ENCODE peak calls at places on chromosomes 3 and 15, in six cellular contexts. One of them, this sample, is unnamed.

GRCh38 chr3:196645917-196646735 is 6.6 kb downstream of the NRROS start:
- DNase-seq in GM23248: no peak
- DNase-seq in HT-29: no peak
- DNase-seq in mucosa of descending colon: no peak
- DNase-seq in A172: no peak
- DNase-seq in activated CD4-positive, alpha-beta T cell treated with anti-CD3 and anti-CD28 coated beads, Interleukin-2, amount 50 U/mL, for 24 hours: no peak
- DNase-seq in this sample: no peak

GRCh38 chr3:186746008-186746407 is 28.8 kb downstream of the KNG1 start:
- DNase-seq in GM23248: peak
- DNase-seq in activated CD4-positive, alpha-beta T cell treated with anti-CD3 and anti-CD28 coated beads, Interleukin-2, amount 50 U/mL, for 24 hours: no peak
- DNase-seq in A172: peak
- DNase-seq in mucosa of descending colon: peak
- DNase-seq in HT-29: peak
- DNase-seq in this sample: peak

GRCh38 chr3:116141724-116142123 is 303.6 kb downstream of the LSAMP start:
- DNase-seq in mucosa of descending colon: no peak
- DNase-seq in GM23248: no peak
- DNase-seq in activated CD4-positive, alpha-beta T cell treated with anti-CD3 and anti-CD28 coated beads, Interleukin-2, amount 50 U/mL, for 24 hours: no peak
- DNase-seq in A172: no peak
- DNase-seq in HT-29: no peak
- DNase-seq in this sample: no peak

GRCh38 chr15:57064033-57064432 is 145.6 kb downstream of the TCF12 start:
- DNase-seq in mucosa of descending colon: no peak
- DNase-seq in HT-29: no peak
- DNase-seq in activated CD4-positive, alpha-beta T cell treated with anti-CD3 and anti-CD28 coated beads, Interleukin-2, amount 50 U/mL, for 24 hours: no peak
- DNase-seq in A172: no peak
- DNase-seq in GM23248: peak
- DNase-seq in this sample: no peak

GRCh38 chr3:127469760-127470159 is 120.8 kb downstream of the TPRA1 start:
- DNase-seq in mucosa of descending colon: no peak
- DNase-seq in HT-29: no peak
- DNase-seq in GM23248: no peak
- DNase-seq in A172: no peak
- DNase-seq in activated CD4-positive, alpha-beta T cell treated with anti-CD3 and anti-CD28 coated beads, Interleukin-2, amount 50 U/mL, for 24 hours: no peak
- DNase-seq in this sample: no peak

GRCh38 chr3:52293491-52294319 is 6.1 kb downstream of the GLYCTK start:
- DNase-seq in activated CD4-positive, alpha-beta T cell treated with anti-CD3 and anti-CD28 coated beads, Interleukin-2, amount 50 U/mL, for 24 hours: no peak
- DNase-seq in mucosa of descending colon: peak
- DNase-seq in GM23248: no peak
- DNase-seq in A172: no peak
- DNase-seq in HT-29: no peak
- DNase-seq in this sample: no peak

GRCh38 chr3:185309309-185309708 is 53.6 kb upstream of the MAP3K13 start:
- DNase-seq in mucosa of descending colon: no peak
- DNase-seq in GM23248: no peak
- DNase-seq in A172: no peak
- DNase-seq in HT-29: no peak
- DNase-seq in activated CD4-positive, alpha-beta T cell treated with anti-CD3 and anti-CD28 coated beads, Interleukin-2, amount 50 U/mL, for 24 hours: no peak
- DNase-seq in this sample: no peak

GRCh38 chr3:50599115-50599715 is 12.4 kb downstream of the CISH start:
- DNase-seq in GM23248: no peak
- DNase-seq in mucosa of descending colon: peak
- DNase-seq in activated CD4-positive, alpha-beta T cell treated with anti-CD3 and anti-CD28 coated beads, Interleukin-2, amount 50 U/mL, for 24 hours: no peak
- DNase-seq in A172: no peak
- DNase-seq in HT-29: no peak
- DNase-seq in this sample: no peak

GRCh38 chr15:50262533-50262932 is 3.0 kb downstream of the HDC start:
- DNase-seq in A172: no peak
- DNase-seq in GM23248: no peak
- DNase-seq in activated CD4-positive, alpha-beta T cell treated with anti-CD3 and anti-CD28 coated beads, Interleukin-2, amount 50 U/mL, for 24 hours: no peak
- DNase-seq in mucosa of descending colon: no peak
- DNase-seq in HT-29: no peak
- DNase-seq in this sample: no peak

GRCh38 chr3:79871656-79872055 is 103.9 kb upstream of the ROBO1 start:
- DNase-seq in activated CD4-positive, alpha-beta T cell treated with anti-CD3 and anti-CD28 coated beads, Interleukin-2, amount 50 U/mL, for 24 hours: no peak
- DNase-seq in A172: no peak
- DNase-seq in mucosa of descending colon: no peak
- DNase-seq in GM23248: no peak
- DNase-seq in HT-29: no peak
- DNase-seq in this sample: no peak

GRCh38 chr3:43764012-43764411 is 73.3 kb downstream of the ABHD5 start:
- DNase-seq in GM23248: no peak
- DNase-seq in A172: no peak
- DNase-seq in mucosa of descending colon: no peak
- DNase-seq in activated CD4-positive, alpha-beta T cell treated with anti-CD3 and anti-CD28 coated beads, Interleukin-2, amount 50 U/mL, for 24 hours: no peak
- DNase-seq in HT-29: no peak
- DNase-seq in this sample: no peak

GRCh38 chr3:55907616-55908015 is 420.5 kb upstream of the WNT5A start:
- DNase-seq in mucosa of descending colon: no peak
- DNase-seq in HT-29: no peak
- DNase-seq in A172: no peak
- DNase-seq in activated CD4-positive, alpha-beta T cell treated with anti-CD3 and anti-CD28 coated beads, Interleukin-2, amount 50 U/mL, for 24 hours: no peak
- DNase-seq in GM23248: no peak
- DNase-seq in this sample: no peak

GRCh38 chr3:24344784-24345439 is 149.7 kb downstream of the THRB start:
- DNase-seq in HT-29: no peak
- DNase-seq in A172: no peak
- DNase-seq in activated CD4-positive, alpha-beta T cell treated with anti-CD3 and anti-CD28 coated beads, Interleukin-2, amount 50 U/mL, for 24 hours: no peak
- DNase-seq in mucosa of descending colon: no peak
- DNase-seq in GM23248: peak
- DNase-seq in this sample: peak

GRCh38 chr15:63473999-63474809 is 30.2 kb upstream of the USP3 start:
- DNase-seq in HT-29: peak
- DNase-seq in GM23248: peak
- DNase-seq in activated CD4-positive, alpha-beta T cell treated with anti-CD3 and anti-CD28 coated beads, Interleukin-2, amount 50 U/mL, for 24 hours: peak
- DNase-seq in A172: peak
- DNase-seq in mucosa of descending colon: peak
- DNase-seq in this sample: no peak

GRCh38 chr3:46469680-46470357 is 5.1 kb upstream of the LTF start:
- DNase-seq in mucosa of descending colon: no peak
- DNase-seq in GM23248: no peak
- DNase-seq in HT-29: no peak
- DNase-seq in activated CD4-positive, alpha-beta T cell treated with anti-CD3 and anti-CD28 coated beads, Interleukin-2, amount 50 U/mL, for 24 hours: no peak
- DNase-seq in A172: no peak
- DNase-seq in this sample: no peak

GRCh38 chr3:84008623-84009022 is 950.2 kb upstream of the CADM2 start:
- DNase-seq in A172: no peak
- DNase-seq in mucosa of descending colon: no peak
- DNase-seq in GM23248: no peak
- DNase-seq in activated CD4-positive, alpha-beta T cell treated with anti-CD3 and anti-CD28 coated beads, Interleukin-2, amount 50 U/mL, for 24 hours: no peak
- DNase-seq in HT-29: no peak
- DNase-seq in this sample: no peak

GRCh38 chr3:125431391-125431790 is 56.3 kb upstream of the ZNF148 start:
- DNase-seq in GM23248: peak
- DNase-seq in A172: no peak
- DNase-seq in activated CD4-positive, alpha-beta T cell treated with anti-CD3 and anti-CD28 coated beads, Interleukin-2, amount 50 U/mL, for 24 hours: no peak
- DNase-seq in mucosa of descending colon: no peak
- DNase-seq in HT-29: no peak
- DNase-seq in this sample: peak

GRCh38 chr3:37558580-37558979 is 303.1 kb upstream of the CTDSPL start:
- DNase-seq in HT-29: no peak
- DNase-seq in GM23248: no peak
- DNase-seq in A172: no peak
- DNase-seq in mucosa of descending colon: no peak
- DNase-seq in activated CD4-positive, alpha-beta T cell treated with anti-CD3 and anti-CD28 coated beads, Interleukin-2, amount 50 U/mL, for 24 hours: no peak
- DNase-seq in this sample: no peak

GRCh38 chr3:78822741-78823140 is 945.1 kb downstream of the ROBO1 start:
- DNase-seq in HT-29: no peak
- DNase-seq in activated CD4-positive, alpha-beta T cell treated with anti-CD3 and anti-CD28 coated beads, Interleukin-2, amount 50 U/mL, for 24 hours: no peak
- DNase-seq in mucosa of descending colon: no peak
- DNase-seq in GM23248: no peak
- DNase-seq in A172: no peak
- DNase-seq in this sample: no peak

GRCh38 chr3:32421185-32421584 is 29.5 kb downstream of the CMTM7 start:
- DNase-seq in activated CD4-positive, alpha-beta T cell treated with anti-CD3 and anti-CD28 coated beads, Interleukin-2, amount 50 U/mL, for 24 hours: no peak
- DNase-seq in HT-29: peak
- DNase-seq in mucosa of descending colon: no peak
- DNase-seq in GM23248: no peak
- DNase-seq in A172: no peak
- DNase-seq in this sample: no peak

GRCh38 chr3:63934484-63934883 is 22.3 kb upstream of the SCAANT1 start:
- DNase-seq in A172: no peak
- DNase-seq in activated CD4-positive, alpha-beta T cell treated with anti-CD3 and anti-CD28 coated beads, Interleukin-2, amount 50 U/mL, for 24 hours: no peak
- DNase-seq in GM23248: no peak
- DNase-seq in HT-29: no peak
- DNase-seq in mucosa of descending colon: no peak
- DNase-seq in this sample: no peak

GRCh38 chr3:46929324-46929723 is 47.2 kb downstream of the CCDC12 start:
- DNase-seq in HT-29: no peak
- DNase-seq in A172: no peak
- DNase-seq in mucosa of descending colon: peak
- DNase-seq in GM23248: no peak
- DNase-seq in activated CD4-positive, alpha-beta T cell treated with anti-CD3 and anti-CD28 coated beads, Interleukin-2, amount 50 U/mL, for 24 hours: no peak
- DNase-seq in this sample: no peak

GRCh38 chr3:55267206-55267930 is 219.7 kb downstream of the WNT5A start:
- DNase-seq in A172: no peak
- DNase-seq in GM23248: peak
- DNase-seq in HT-29: no peak
- DNase-seq in mucosa of descending colon: no peak
- DNase-seq in activated CD4-positive, alpha-beta T cell treated with anti-CD3 and anti-CD28 coated beads, Interleukin-2, amount 50 U/mL, for 24 hours: no peak
- DNase-seq in this sample: peak

GRCh38 chr3:33915796-33916589 is 117.6 kb downstream of the PDCD6IP start:
- DNase-seq in A172: no peak
- DNase-seq in activated CD4-positive, alpha-beta T cell treated with anti-CD3 and anti-CD28 coated beads, Interleukin-2, amount 50 U/mL, for 24 hours: no peak
- DNase-seq in HT-29: peak
- DNase-seq in GM23248: peak
- DNase-seq in mucosa of descending colon: no peak
- DNase-seq in this sample: peak

GRCh38 chr3:61730058-61730457 is 168.7 kb downstream of the PTPRG start:
- DNase-seq in A172: no peak
- DNase-seq in activated CD4-positive, alpha-beta T cell treated with anti-CD3 and anti-CD28 coated beads, Interleukin-2, amount 50 U/mL, for 24 hours: no peak
- DNase-seq in GM23248: no peak
- DNase-seq in mucosa of descending colon: no peak
- DNase-seq in HT-29: no peak
- DNase-seq in this sample: peak

GRCh38 chr15:67240235-67241131 is 14.0 kb downstream of the AAGAB start:
- DNase-seq in GM23248: peak
- DNase-seq in mucosa of descending colon: no peak
- DNase-seq in activated CD4-positive, alpha-beta T cell treated with anti-CD3 and anti-CD28 coated beads, Interleukin-2, amount 50 U/mL, for 24 hours: no peak
- DNase-seq in A172: peak
- DNase-seq in HT-29: peak
- DNase-seq in this sample: no peak

GRCh38 chr3:158330820-158331219 is 220.9 kb downstream of the RSRC1 start:
- DNase-seq in activated CD4-positive, alpha-beta T cell treated with anti-CD3 and anti-CD28 coated beads, Interleukin-2, amount 50 U/mL, for 24 hours: no peak
- DNase-seq in GM23248: peak
- DNase-seq in mucosa of descending colon: no peak
- DNase-seq in A172: peak
- DNase-seq in HT-29: no peak
- DNase-seq in this sample: no peak

GRCh38 chr3:194046995-194047681 is 88.8 kb upstream of the HES1 start:
- DNase-seq in A172: no peak
- DNase-seq in GM23248: peak
- DNase-seq in mucosa of descending colon: peak
- DNase-seq in activated CD4-positive, alpha-beta T cell treated with anti-CD3 and anti-CD28 coated beads, Interleukin-2, amount 50 U/mL, for 24 hours: no peak
- DNase-seq in HT-29: peak
- DNase-seq in this sample: no peak

GRCh38 chr15:76149291-76149910 is 89.6 kb downstream of the TMEM266 start:
- DNase-seq in HT-29: no peak
- DNase-seq in GM23248: no peak
- DNase-seq in activated CD4-positive, alpha-beta T cell treated with anti-CD3 and anti-CD28 coated beads, Interleukin-2, amount 50 U/mL, for 24 hours: no peak
- DNase-seq in A172: no peak
- DNase-seq in mucosa of descending colon: no peak
- DNase-seq in this sample: peak

GRCh38 chr15:82894971-82895520 is 57.5 kb downstream of the HOMER2 start:
- DNase-seq in HT-29: no peak
- DNase-seq in activated CD4-positive, alpha-beta T cell treated with anti-CD3 and anti-CD28 coated beads, Interleukin-2, amount 50 U/mL, for 24 hours: no peak
- DNase-seq in GM23248: peak
- DNase-seq in A172: no peak
- DNase-seq in mucosa of descending colon: no peak
- DNase-seq in this sample: peak

GRCh38 chr3:143775401-143775970 is 72.8 kb downstream of the SLC9A9 start:
- DNase-seq in activated CD4-positive, alpha-beta T cell treated with anti-CD3 and anti-CD28 coated beads, Interleukin-2, amount 50 U/mL, for 24 hours: peak
- DNase-seq in A172: peak
- DNase-seq in GM23248: peak
- DNase-seq in mucosa of descending colon: no peak
- DNase-seq in HT-29: peak
- DNase-seq in this sample: peak

GRCh38 chr15:83605049-83605448 is 48.9 kb upstream of the ADAMTSL3 start:
- DNase-seq in A172: no peak
- DNase-seq in GM23248: no peak
- DNase-seq in HT-29: no peak
- DNase-seq in mucosa of descending colon: no peak
- DNase-seq in activated CD4-positive, alpha-beta T cell treated with anti-CD3 and anti-CD28 coated beads, Interleukin-2, amount 50 U/mL, for 24 hours: no peak
- DNase-seq in this sample: no peak

GRCh38 chr3:85781806-85782205 is 823.0 kb downstream of the CADM2 start:
- DNase-seq in activated CD4-positive, alpha-beta T cell treated with anti-CD3 and anti-CD28 coated beads, Interleukin-2, amount 50 U/mL, for 24 hours: no peak
- DNase-seq in A172: no peak
- DNase-seq in GM23248: no peak
- DNase-seq in mucosa of descending colon: no peak
- DNase-seq in HT-29: no peak
- DNase-seq in this sample: no peak

GRCh38 chr15:80202641-80203360 is 49.2 kb downstream of the CTXND1 start:
- DNase-seq in mucosa of descending colon: no peak
- DNase-seq in A172: no peak
- DNase-seq in activated CD4-positive, alpha-beta T cell treated with anti-CD3 and anti-CD28 coated beads, Interleukin-2, amount 50 U/mL, for 24 hours: no peak
- DNase-seq in HT-29: no peak
- DNase-seq in GM23248: no peak
- DNase-seq in this sample: no peak

GRCh38 chr15:80026754-80027153 is 32.7 kb upstream of the ZFAND6 start:
- DNase-seq in HT-29: no peak
- DNase-seq in mucosa of descending colon: no peak
- DNase-seq in A172: no peak
- DNase-seq in GM23248: no peak
- DNase-seq in activated CD4-positive, alpha-beta T cell treated with anti-CD3 and anti-CD28 coated beads, Interleukin-2, amount 50 U/mL, for 24 hours: no peak
- DNase-seq in this sample: no peak

GRCh38 chr3:72960812-72961518 is 35.6 kb upstream of the PPP4R2 start:
- DNase-seq in A172: no peak
- DNase-seq in GM23248: peak
- DNase-seq in activated CD4-positive, alpha-beta T cell treated with anti-CD3 and anti-CD28 coated beads, Interleukin-2, amount 50 U/mL, for 24 hours: no peak
- DNase-seq in mucosa of descending colon: no peak
- DNase-seq in HT-29: peak
- DNase-seq in this sample: peak

GRCh38 chr3:113275876-113276580 is 64.7 kb downstream of the BOC start:
- DNase-seq in A172: peak
- DNase-seq in mucosa of descending colon: no peak
- DNase-seq in activated CD4-positive, alpha-beta T cell treated with anti-CD3 and anti-CD28 coated beads, Interleukin-2, amount 50 U/mL, for 24 hours: no peak
- DNase-seq in GM23248: peak
- DNase-seq in HT-29: peak
- DNase-seq in this sample: peak

GRCh38 chr3:31962801-31963205 is 18.3 kb downstream of the OSBPL10 start:
- DNase-seq in GM23248: peak
- DNase-seq in mucosa of descending colon: no peak
- DNase-seq in HT-29: no peak
- DNase-seq in A172: no peak
- DNase-seq in activated CD4-positive, alpha-beta T cell treated with anti-CD3 and anti-CD28 coated beads, Interleukin-2, amount 50 U/mL, for 24 hours: no peak
- DNase-seq in this sample: no peak

This sample was measured in GM03348.